ENCODE peak calls at places on chromosomes 1 and 21, in five cellular contexts. T, Z, Y, U and J are unnamed samples.

GRCh38 chr1:22398656-22399420 is 52.8 kb upstream of the ZBTB40 start:
- DNase-seq in T (no peak), Z (no peak), Y (no peak), U (no peak), J (no peak)

GRCh38 chr21:38989745-38990423 is 184.2 kb downstream of the ETS2 start:
- DNase-seq in T (no peak), Z (peak), Y (peak), U (no peak), J (peak)

GRCh38 chr1:201050515-201051277 is 27.2 kb upstream of the KIF21B start:
- DNase-seq in T (no peak), Z (no peak), Y (no peak), U (no peak), J (no peak)

GRCh38 chr1:232968965-232969364 is 18.6 kb downstream of the NTPCR start:
- DNase-seq in T (no peak), Z (no peak), Y (no peak), U (no peak), J (no peak)

GRCh38 chr1:57423135-57424131 is at the start of gene DAB1:
- DNase-seq in T (no peak), Z (no peak), Y (peak), U (peak), J (peak)

GRCh38 chr1:117613969-117614865 is 8.4 kb downstream of the TENT5C start:
- DNase-seq in T (no peak), Z (no peak), Y (no peak), U (no peak), J (no peak)

GRCh38 chr1:29811247-29811646 is 574.9 kb downstream of the PTPRU start:
- DNase-seq in T (no peak), Z (no peak), Y (no peak), U (no peak), J (no peak)

GRCh38 chr1:94068096-94068830 is 52.7 kb downstream of the ABCA4 start:
- DNase-seq in T (peak), Z (no peak), Y (peak), U (no peak), J (no peak)